ENCODE peak calls at places on chromosomes 2 and 18, in seven cellular contexts. K is neural progenitor cell, Y is tibial artery, N is pancreas, J is testis, D is heart left ventricle, C is HCT116. I is an unnamed sample. For H3K27me3, the result is how much of the 10 kb centered on the place peaks cover.

GRCh38 chr2:132824716-132825115 is 154.7 kb upstream of the LYPD1 start:
- DNase-seq in K (no peak), Y (no peak), N (no peak), J (no peak), D (no peak), C (no peak), I (no peak)

GRCh38 chr2:88489181-88489580 is 36.7 kb upstream of the FOXI3 start:
- DNase-seq in K (no peak), Y (no peak), N (no peak), J (no peak), D (no peak), C (peak), I (no peak)

GRCh38 chr2:9768388-9768787 is 74.9 kb upstream of the TAF1B start:
- DNase-seq in K (peak), Y (no peak), N (peak), J (peak), D (no peak), C (no peak), I (no peak)

GRCh38 chr18:40866013-40866644 is 1088.9 kb upstream of the PIK3C3 start:
- DNase-seq in K (no peak), Y (no peak), N (no peak), J (peak), D (no peak), C (no peak), I (no peak)

GRCh38 chr18:3058328-3059191 is 45.6 kb upstream of the LPIN2 start:
- DNase-seq in K (no peak), Y (no peak), N (no peak), J (no peak), D (peak), C (no peak), I (no peak)

GRCh38 chr2:62404948-62405347 is 101.0 kb downstream of the TMEM17 start:
- DNase-seq in K (no peak), Y (no peak), N (no peak), J (no peak), D (no peak), C (no peak), I (no peak)

GRCh38 chr2:173990970-173991819 is 26.0 kb upstream of the SP3 start:
- DNase-seq in K (no peak), Y (peak), N (peak), J (peak), D (peak), C (no peak), I (peak)

GRCh38 chr18:47872426-47872825 is 58.0 kb downstream of the SMAD2 start:
- DNase-seq in K (no peak), Y (no peak), N (no peak), J (no peak), D (no peak), C (no peak), I (no peak)

GRCh38 chr18:2846241-2846637 is 567 bp upstream of the EMILIN2 start:
- DNase-seq in K (peak), Y (peak), N (no peak), J (no peak), D (peak), C (no peak), I (no peak)

GRCh38 chr2:20074001-20074648 is 22.7 kb upstream of the LAPTM4A start:
- DNase-seq in K (no peak), Y (no peak), N (no peak), J (peak), D (no peak), C (no peak), I (no peak)

GRCh38 chr2:181790716-181791649 is 100.5 kb upstream of the ITPRID2 start:
- DNase-seq in K (no peak), Y (no peak), N (no peak), J (no peak), D (no peak), C (peak), I (no peak)
- H3K4me3 ChIP-seq in K (no peak), Y (no peak), N (no peak), J (no peak), D (no peak), C (no peak), I (no peak)

DNA sequence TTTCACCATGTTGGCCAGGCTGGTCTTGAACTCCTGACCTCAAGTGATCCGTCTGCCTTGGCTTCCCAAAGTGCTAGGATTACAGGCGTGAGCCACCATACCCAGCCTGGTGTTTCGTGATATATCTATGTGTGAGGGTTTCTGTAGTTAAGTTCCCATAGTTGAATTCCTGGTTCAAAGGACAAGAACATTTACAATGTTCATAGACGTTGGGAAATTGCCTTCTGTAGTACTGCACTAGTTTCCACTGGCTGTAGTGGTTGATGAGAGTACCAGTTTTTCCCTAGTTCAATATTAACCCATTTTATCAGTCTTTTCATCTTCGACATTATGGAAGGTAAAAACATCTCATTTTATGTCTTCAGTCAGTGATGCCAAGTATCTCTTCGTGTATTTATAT is 171.0 kb downstream of the NEDD4L start:
- DNase-seq in K (no peak), Y (no peak), N (no peak), J (no peak), D (no peak), C (no peak), I (no peak)
- H3K27me3 ChIP-seq in K (under half), Y (under half), N (under half), J (under half), D (under half), C (under half), I (under half)

GRCh38 chr18:32696376-32696775 is 76.4 kb downstream of the KLHL14 start:
- DNase-seq in K (no peak), Y (no peak), N (no peak), J (no peak), D (no peak), C (no peak), I (no peak)

GRCh38 chr18:32695534-32695933 is 77.3 kb downstream of the KLHL14 start:
- DNase-seq in K (no peak), Y (no peak), N (no peak), J (no peak), D (no peak), C (no peak), I (no peak)

GRCh38 chr18:32701288-32701687 is 71.5 kb downstream of the KLHL14 start:
- DNase-seq in K (no peak), Y (no peak), N (no peak), J (no peak), D (no peak), C (no peak), I (no peak)

GRCh38 chr18:32698148-32698547 is 74.7 kb downstream of the KLHL14 start:
- DNase-seq in K (no peak), Y (no peak), N (no peak), J (no peak), D (no peak), C (no peak), I (no peak)
- H3K27ac ChIP-seq in K (no peak), Y (no peak), N (no peak), J (no peak), D (no peak), C (no peak), I (no peak)

DNA sequence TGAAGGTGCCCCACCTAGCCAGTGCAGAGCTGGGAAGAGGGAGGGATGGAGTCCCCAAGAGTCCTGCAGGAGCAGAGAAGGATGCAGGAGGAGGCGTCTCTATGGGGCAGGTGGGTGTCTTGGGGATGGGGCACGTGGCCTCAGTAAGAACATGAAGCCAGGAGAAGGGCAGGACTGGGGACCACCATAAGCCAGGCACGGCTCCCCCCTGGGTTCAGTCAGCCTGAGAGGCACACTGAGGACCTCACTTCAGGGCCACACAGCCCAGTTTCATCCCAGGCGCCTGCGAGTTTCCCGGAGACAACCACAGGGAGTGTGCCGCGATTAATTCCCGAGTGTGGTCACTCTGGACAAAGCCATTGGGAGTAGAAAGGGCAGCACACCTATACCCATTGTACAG is 120.3 kb downstream of the GYPC start:
- DNase-seq in K (peak), Y (no peak), N (no peak), J (peak), D (peak), C (no peak), I (no peak)
- H3K4me3 ChIP-seq in K (peak), Y (peak), N (peak), J (peak), D (peak), C (no peak), I (peak)

GRCh38 chr2:216549926-216550690 is 51.5 kb downstream of the RPL37A start:
- DNase-seq in K (peak), Y (no peak), N (no peak), J (no peak), D (no peak), C (no peak), I (no peak)
- H3K27me3 ChIP-seq in K (under half), Y (under half), N (under half), J (under half), D (under half), C (under half), I (under half)

GRCh38 chr2:216572582-216573578 is 60.3 kb upstream of the IGFBP2 start:
- DNase-seq in K (no peak), Y (peak), N (peak), J (peak), D (peak), C (peak), I (peak)
- H3K27ac ChIP-seq in K (no peak), Y (peak), N (peak), J (no peak), D (peak), C (peak), I (peak)